ENCODE peak calls at places on chromosomes 12 and 14, in five cellular contexts. O is body of pancreas, E is A549, I is uterus, Y is hepatocyte. T is an unnamed sample.

GRCh38 chr12:67415473-67415872 is 146.3 kb downstream of the CAND1 start:
- DNase-seq in E (no peak), I (no peak), O (no peak), Y (no peak), T (no peak)

GRCh38 chr14:94213021-94213420 is 38.9 kb downstream of the PPP4R4 start:
- DNase-seq in E (no peak), O (no peak), I (no peak), Y (no peak), T (no peak)

GRCh38 chr12:27289414-27289813 is 43.2 kb upstream of the BMAL2 start:
- DNase-seq in O (no peak), Y (no peak), I (no peak), E (no peak), T (no peak)

GRCh38 chr14:67360469-67361206 is 510 bp downstream of the EIF2S1 start:
- DNase-seq in O (no peak), I (no peak), Y (no peak), E (peak), T (no peak)

GRCh38 chr14:94867931-94868597 is 98.2 kb upstream of the GSC start:
- DNase-seq in E (no peak), Y (peak), I (no peak), O (peak), T (no peak)

GRCh38 chr12:113185180-113186032 is at the start of the genes DDX54 and RITA1:
- DNase-seq in O (peak), I (peak), Y (peak), E (peak), T (peak)

GRCh38 chr12:45290218-45290609 is 74.3 kb downstream of the ANO6 start:
- DNase-seq in E (no peak), O (no peak), I (no peak), Y (no peak), T (no peak)

GRCh38 chr12:24922109-24922508 is 26.8 kb downstream of the BCAT1 start:
- DNase-seq in O (no peak), Y (no peak), I (no peak), E (no peak), T (no peak)

GRCh38 chr12:97643961-97644360 is 181.4 kb downstream of the RMST start:
- DNase-seq in O (no peak), E (no peak), I (no peak), Y (no peak), T (no peak)

GRCh38 chr12:3777206-3777809 is 24.4 kb upstream of the CRACR2A start:
- DNase-seq in I (no peak), O (no peak), Y (peak), E (peak), T (no peak)

GRCh38 chr12:113923251-113923650 is 42.9 kb downstream of the RBM19 start:
- DNase-seq in I (no peak), E (no peak), O (no peak), Y (no peak), T (no peak)

GRCh38 chr12:53785161-53785560 is 33.4 kb upstream of the CISTR start:
- DNase-seq in Y (no peak), O (no peak), E (no peak), I (no peak), T (no peak)

GRCh38 chr12:52238916-52239649 is 6.0 kb downstream of the KRT7 start:
- DNase-seq in Y (no peak), E (no peak), I (no peak), O (no peak), T (no peak)

GRCh38 chr12:92995258-92995905 is 66.3 kb upstream of the EEA1 start:
- DNase-seq in I (no peak), O (no peak), Y (no peak), E (no peak), T (no peak)

GRCh38 chr14:55546212-55546874 is 33.7 kb upstream of the KTN1 start:
- DNase-seq in O (no peak), E (no peak), Y (no peak), I (no peak), T (no peak)

GRCh38 chr14:53929871-53930685 is 26.5 kb downstream of the BMP4 start:
- DNase-seq in O (peak), I (no peak), Y (peak), E (peak), T (no peak)

GRCh38 chr14:58151701-58152568 is at the start of gene ARMH4:
- DNase-seq in O (peak), Y (peak), I (peak), E (peak), T (peak)

GRCh38 chr12:132766380-132767085 is 4.9 kb upstream of the ANKLE2 start:
- DNase-seq in I (no peak), E (no peak), Y (no peak), O (peak), T (no peak)

GRCh38 chr12:48002179-48002601 is 2.1 kb downstream of the COL2A1 start:
- DNase-seq in I (no peak), E (peak), Y (no peak), O (no peak), T (no peak)

GRCh38 chr14:103928011-103928890 is at the start of gene TDRD9:
- DNase-seq in Y (no peak), O (no peak), I (no peak), E (no peak), T (no peak)

GRCh38 chr14:58701156-58701555 is 63.4 kb downstream of the DACT1 start:
- DNase-seq in I (no peak), Y (no peak), E (no peak), O (no peak), T (no peak)

GRCh38 chr12:123519151-123520001 is 14.1 kb downstream of the RILPL1 start:
- DNase-seq in I (no peak), O (peak), Y (peak), E (peak), T (no peak)

GRCh38 chr14:53412819-53413664 is 259.9 kb upstream of the DDHD1 start:
- DNase-seq in O (no peak), E (no peak), Y (no peak), I (no peak), T (no peak)

GRCh38 chr12:52060498-52061177 is 9.1 kb upstream of the ATG101 start:
- DNase-seq in O (no peak), Y (no peak), E (no peak), I (no peak), T (no peak)

GRCh38 chr14:74349757-74350156 is 1.5 kb downstream of the VRTN start:
- DNase-seq in E (no peak), O (peak), Y (peak), I (no peak), T (no peak)

GRCh38 chr12:102061096-102061555 is 665 bp downstream of the WASHC3 start:
- DNase-seq in E (no peak), I (no peak), Y (peak), O (no peak), T (no peak)

GRCh38 chr14:92755495-92755894 is 7.1 kb upstream of the LGMN start:
- DNase-seq in Y (no peak), O (no peak), I (no peak), E (no peak), T (no peak)

GRCh38 chr14:92753250-92753649 is 4.8 kb upstream of the LGMN start:
- DNase-seq in E (no peak), O (no peak), Y (no peak), I (no peak), T (no peak)

GRCh38 chr14:92748259-92749016 is at the start of gene LGMN:
- DNase-seq in Y (peak), O (peak), I (peak), E (peak), T (peak)

GRCh38 chr14:92754956-92755355 is 6.5 kb upstream of the LGMN start:
- DNase-seq in O (peak), E (no peak), Y (no peak), I (no peak), T (no peak)

DNA sequence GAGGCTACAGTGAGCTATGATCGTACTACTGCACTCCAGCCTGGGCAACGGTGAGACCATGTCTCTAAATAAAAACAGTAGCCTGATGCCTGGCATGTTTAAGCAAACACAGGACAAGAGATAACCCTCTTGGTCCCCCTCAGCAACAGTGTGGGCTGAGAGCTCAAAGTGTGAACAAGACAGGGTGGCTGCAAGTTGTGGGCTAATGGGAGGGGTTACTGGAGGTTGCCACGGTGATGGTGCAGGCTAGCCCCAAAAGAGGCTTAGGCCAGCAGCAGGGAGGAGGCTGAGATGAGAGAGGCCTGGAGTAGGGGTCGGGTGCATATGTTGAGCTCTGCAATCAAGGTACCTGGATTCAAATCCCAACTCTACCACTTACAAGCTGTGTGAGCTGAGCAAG is 3.4 kb upstream of the LGMN start:
- DNase-seq in I (no peak), O (no peak), Y (no peak), E (no peak), T (no peak)
- TF ChIP-seq CTCF in I (no peak), O (no peak), Y (no peak), E (no peak), T (no peak)

GRCh38 chr14:68664225-68664681 is 128.6 kb downstream of the ZFP36L1 start:
- DNase-seq in Y (no peak), O (no peak), I (peak), E (no peak), T (no peak)
- TF ChIP-seq CTCF in Y (no peak), O (no peak), I (no peak), E (no peak), T (no peak)

GRCh38 chr14:104974665-104975390 is 3.3 kb downstream of the AHNAK2 start:
- DNase-seq in Y (no peak), E (no peak), O (no peak), I (no peak), T (no peak)

GRCh38 chr14:104976198-104977007 is 1.8 kb downstream of the AHNAK2 start:
- DNase-seq in Y (peak), E (peak), O (peak), I (peak), T (peak)

GRCh38 chr14:104974146-104974541 is 4.0 kb downstream of the AHNAK2 start:
- DNase-seq in I (no peak), O (no peak), Y (no peak), E (no peak), T (no peak)

GRCh38 chr14:104977008-104977680 is 1.0 kb downstream of the AHNAK2 start:
- DNase-seq in I (no peak), Y (peak), E (no peak), O (peak), T (no peak)

DNA sequence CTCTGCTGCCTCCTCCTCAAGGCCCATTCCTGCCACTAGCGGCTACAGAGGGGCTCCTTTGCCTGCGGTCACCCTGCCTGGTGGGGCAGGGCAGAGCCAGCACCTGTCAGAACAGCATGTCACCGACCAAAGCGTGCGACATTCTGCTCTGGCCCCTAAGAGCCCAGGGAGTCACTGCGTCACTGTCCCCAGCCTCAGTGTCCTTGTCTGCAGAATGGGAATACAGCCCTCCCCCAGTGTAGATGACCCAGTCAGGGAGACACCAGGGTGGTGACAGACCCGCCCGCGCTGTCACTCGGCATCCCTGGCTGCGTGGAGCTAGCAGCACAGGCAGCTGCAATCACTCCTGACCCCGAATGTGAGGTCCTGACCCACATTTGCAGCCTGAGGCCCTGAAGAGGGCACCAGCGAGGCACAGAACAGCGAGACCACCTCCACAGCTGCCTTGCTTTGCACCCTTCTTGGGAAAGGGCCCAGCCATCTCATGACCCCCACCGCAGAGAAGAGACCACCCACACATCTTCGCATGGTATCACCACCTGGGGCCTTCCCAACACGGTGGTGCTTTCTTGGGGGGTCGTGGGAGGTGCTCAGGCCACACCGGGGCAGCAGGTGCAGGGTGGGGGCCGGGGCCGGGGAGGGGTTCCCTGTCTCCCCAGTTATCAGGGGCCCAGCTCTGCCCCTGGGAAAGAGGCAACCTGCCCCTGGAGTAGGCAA is 2.5 kb downstream of the AHNAK2 start:
- DNase-seq in E (no peak), Y (peak), I (no peak), O (peak), T (no peak)
- TF ChIP-seq CTCF in E (no peak), Y (no peak), I (no peak), O (no peak), T (no peak)

GRCh38 chr12:7373226-7373625 is 69.4 kb downstream of the ACSM4 start:
- DNase-seq in E (no peak), I (no peak), O (no peak), Y (no peak), T (no peak)

GRCh38 chr12:7369274-7369729 is 65.4 kb downstream of the ACSM4 start:
- DNase-seq in O (no peak), I (no peak), Y (no peak), E (no peak), T (no peak)

GRCh38 chr12:7375145-7375543 is 68.8 kb downstream of the CD163L1 start:
- DNase-seq in O (no peak), I (no peak), Y (peak), E (no peak), T (no peak)

GRCh38 chr12:7376196-7376595 is 67.8 kb downstream of the CD163L1 start:
- DNase-seq in E (no peak), O (no peak), Y (no peak), I (no peak), T (no peak)

DNA sequence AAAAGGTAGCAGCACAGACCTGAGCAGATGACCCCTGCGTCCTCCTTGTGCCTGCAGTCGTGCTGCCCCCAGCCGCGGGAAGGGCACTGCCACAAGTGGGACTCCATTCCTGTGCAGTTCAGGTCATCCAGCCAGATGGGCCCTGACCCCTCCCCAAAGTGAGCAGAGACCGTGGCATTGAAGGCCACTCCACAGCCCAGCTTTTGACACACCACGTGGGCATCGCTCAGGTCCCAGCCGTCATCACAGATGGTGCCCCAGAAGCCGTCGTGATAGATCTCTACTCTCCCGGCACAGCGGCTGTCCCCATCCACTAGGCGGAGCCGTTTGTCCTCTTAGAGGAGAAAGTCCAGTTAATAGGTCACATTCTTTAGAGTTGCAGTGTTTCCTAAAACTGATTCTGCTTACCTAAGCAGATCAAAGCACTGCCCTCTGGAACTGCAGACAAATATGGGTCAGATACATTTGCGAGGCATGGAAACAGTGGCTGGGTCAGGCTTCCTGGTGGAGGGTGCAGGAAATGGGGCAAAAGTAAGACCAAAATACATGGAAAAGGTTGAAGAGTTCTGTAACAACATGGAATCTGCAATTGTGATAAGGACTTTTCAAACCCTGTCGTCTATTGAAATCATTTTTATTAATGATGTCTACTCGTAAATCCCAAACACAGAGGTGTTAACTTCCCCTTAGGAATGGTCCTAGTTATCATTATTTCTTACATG is 69.4 kb downstream of the CD163L1 start:
- DNase-seq in O (peak), E (peak), I (no peak), Y (peak), T (no peak)
- TF ChIP-seq CTCF in O (peak), E (peak), I (no peak), Y (peak), T (no peak)